ENCODE peak calls at places on chromosomes 5 and 9, in ten cellular contexts. One of them, this sample, is unnamed.

GRCh38 chr5:170338933-170339779 is 41.6 kb upstream of the LCP2 start:
- DNase-seq in heart right ventricle: no peak
- DNase-seq in tibial nerve: no peak
- DNase-seq in pancreas: no peak
- DNase-seq in fibroblast of lung: no peak
- DNase-seq in mesendoderm: peak; percentile 53
- DNase-seq in tibial artery: no peak
- DNase-seq in lung: no peak
- DNase-seq in SJSA1: no peak
- DNase-seq in heart left ventricle: no peak
- DNase-seq in this sample: no peak

GRCh38 chr5:122756263-122756911 is 18.5 kb upstream of the SNX2 start:
- DNase-seq in heart right ventricle: no peak
- DNase-seq in tibial nerve: no peak
- DNase-seq in pancreas: no peak
- DNase-seq in fibroblast of lung: peak; percentile 72
- DNase-seq in mesendoderm: peak; percentile 66
- DNase-seq in tibial artery: no peak
- DNase-seq in lung: no peak
- DNase-seq in SJSA1: no peak
- DNase-seq in heart left ventricle: no peak
- DNase-seq in this sample: no peak

GRCh38 chr5:117594165-117594564 is 1019.5 kb upstream of the SEMA6A start:
- DNase-seq in heart right ventricle: no peak
- DNase-seq in tibial nerve: peak; percentile 14
- DNase-seq in pancreas: no peak
- DNase-seq in fibroblast of lung: no peak
- DNase-seq in mesendoderm: peak; percentile 2
- DNase-seq in tibial artery: peak; percentile 78
- DNase-seq in lung: peak; percentile 32
- DNase-seq in SJSA1: no peak
- DNase-seq in heart left ventricle: no peak
- DNase-seq in this sample: no peak

GRCh38 chr9:95776131-95776530 is 99.4 kb upstream of the ERCC6L2 start:
- DNase-seq in heart right ventricle: no peak
- DNase-seq in tibial nerve: no peak
- DNase-seq in pancreas: no peak
- DNase-seq in fibroblast of lung: no peak
- DNase-seq in mesendoderm: no peak
- DNase-seq in tibial artery: no peak
- DNase-seq in lung: no peak
- DNase-seq in SJSA1: no peak
- DNase-seq in heart left ventricle: no peak
- DNase-seq in this sample: no peak

GRCh38 chr5:105619725-105620124 is 2051.0 kb downstream of the EFNA5 start:
- DNase-seq in heart right ventricle: no peak
- DNase-seq in tibial nerve: no peak
- DNase-seq in pancreas: no peak
- DNase-seq in fibroblast of lung: no peak
- DNase-seq in mesendoderm: no peak
- DNase-seq in tibial artery: no peak
- DNase-seq in lung: no peak
- DNase-seq in SJSA1: no peak
- DNase-seq in heart left ventricle: no peak
- DNase-seq in this sample: no peak

GRCh38 chr5:175247146-175247545 is 196.8 kb downstream of the DRD1 start:
- DNase-seq in heart right ventricle: no peak
- DNase-seq in tibial nerve: no peak
- DNase-seq in pancreas: no peak
- DNase-seq in fibroblast of lung: peak; percentile 17
- DNase-seq in mesendoderm: no peak
- DNase-seq in tibial artery: no peak
- DNase-seq in lung: no peak
- DNase-seq in SJSA1: no peak
- DNase-seq in heart left ventricle: no peak
- DNase-seq in this sample: no peak

GRCh38 chr5:151253604-151253948 is 591 bp downstream of the GM2A start:
- DNase-seq in heart right ventricle: no peak
- DNase-seq in tibial nerve: no peak
- DNase-seq in pancreas: no peak
- DNase-seq in fibroblast of lung: no peak
- DNase-seq in mesendoderm: no peak
- DNase-seq in tibial artery: no peak
- DNase-seq in lung: no peak
- DNase-seq in SJSA1: no peak
- DNase-seq in heart left ventricle: no peak
- DNase-seq in this sample: no peak

GRCh38 chr9:105127863-105128220 is 116.6 kb upstream of the SLC44A1 start:
- DNase-seq in heart right ventricle: no peak
- DNase-seq in tibial nerve: no peak
- DNase-seq in pancreas: no peak
- DNase-seq in fibroblast of lung: peak; percentile 80
- DNase-seq in mesendoderm: peak; percentile 44
- DNase-seq in tibial artery: no peak
- DNase-seq in lung: no peak
- DNase-seq in SJSA1: no peak
- DNase-seq in heart left ventricle: no peak
- DNase-seq in this sample: no peak

GRCh38 chr9:31185831-31186230 is 1198.6 kb upstream of the ACO1 start:
- DNase-seq in heart right ventricle: no peak
- DNase-seq in tibial nerve: no peak
- DNase-seq in pancreas: no peak
- DNase-seq in fibroblast of lung: peak; percentile 65
- DNase-seq in mesendoderm: no peak
- DNase-seq in tibial artery: no peak
- DNase-seq in lung: no peak
- DNase-seq in SJSA1: no peak
- DNase-seq in heart left ventricle: no peak
- DNase-seq in this sample: no peak

GRCh38 chr9:114285166-114285867 is 37.6 kb upstream of the ORM1 start:
- DNase-seq in heart right ventricle: no peak
- DNase-seq in tibial nerve: peak; percentile 1
- DNase-seq in pancreas: peak; percentile 61
- DNase-seq in fibroblast of lung: peak; percentile 94
- DNase-seq in mesendoderm: peak; percentile 59
- DNase-seq in tibial artery: peak; percentile 15
- DNase-seq in lung: no peak
- DNase-seq in SJSA1: peak; percentile 93
- DNase-seq in heart left ventricle: peak; percentile 4
- DNase-seq in this sample: peak; percentile 40

GRCh38 chr5:141855265-141856029 is 22.8 kb downstream of the PCDH1 start:
- DNase-seq in heart right ventricle: peak; percentile 60
- DNase-seq in tibial nerve: no peak
- DNase-seq in pancreas: no peak
- DNase-seq in fibroblast of lung: no peak
- DNase-seq in mesendoderm: no peak
- DNase-seq in tibial artery: peak; percentile 58
- DNase-seq in lung: no peak
- DNase-seq in SJSA1: no peak
- DNase-seq in heart left ventricle: peak; percentile 76
- DNase-seq in this sample: no peak

GRCh38 chr5:997001-997474 is 11.6 kb upstream of the NKD2 start:
- DNase-seq in heart right ventricle: peak; percentile 29
- DNase-seq in tibial nerve: peak; percentile 3
- DNase-seq in pancreas: no peak
- DNase-seq in fibroblast of lung: no peak
- DNase-seq in mesendoderm: peak; percentile 82
- DNase-seq in tibial artery: no peak
- DNase-seq in lung: no peak
- DNase-seq in SJSA1: peak; percentile 74
- DNase-seq in heart left ventricle: peak; percentile 47
- DNase-seq in this sample: no peak
- H3K27ac ChIP-seq in heart right ventricle: peak overlapping the region; percentile 80
- H3K27ac ChIP-seq in tibial nerve: no peak overlapping the region
- H3K27ac ChIP-seq in pancreas: peak overlapping the region; percentile 24
- H3K27ac ChIP-seq in fibroblast of lung: no peak overlapping the region
- H3K27ac ChIP-seq in mesendoderm: no peak overlapping the region
- H3K27ac ChIP-seq in tibial artery: no peak overlapping the region
- H3K27ac ChIP-seq in lung: peak overlapping the region; percentile 24
- H3K27ac ChIP-seq in SJSA1: no peak overlapping the region
- H3K27ac ChIP-seq in heart left ventricle: peak overlapping the region; percentile 41
- H3K27ac ChIP-seq in this sample: no peak overlapping the region

GRCh38 chr5:68710514-68710913 is 383.3 kb upstream of the SLC30A5 start:
- DNase-seq in heart right ventricle: no peak
- DNase-seq in tibial nerve: no peak
- DNase-seq in pancreas: no peak
- DNase-seq in fibroblast of lung: no peak
- DNase-seq in mesendoderm: no peak
- DNase-seq in tibial artery: no peak
- DNase-seq in lung: no peak
- DNase-seq in SJSA1: no peak
- DNase-seq in heart left ventricle: no peak
- DNase-seq in this sample: no peak

GRCh38 chr5:68708842-68709170 is 385.0 kb upstream of the SLC30A5 start:
- DNase-seq in heart right ventricle: no peak
- DNase-seq in tibial nerve: no peak
- DNase-seq in pancreas: no peak
- DNase-seq in fibroblast of lung: no peak
- DNase-seq in mesendoderm: no peak
- DNase-seq in tibial artery: no peak
- DNase-seq in lung: no peak
- DNase-seq in SJSA1: no peak
- DNase-seq in heart left ventricle: no peak
- DNase-seq in this sample: no peak

GRCh38 chr5:68711311-68712200 is 382.3 kb upstream of the SLC30A5 start:
- DNase-seq in heart right ventricle: no peak
- DNase-seq in tibial nerve: no peak
- DNase-seq in pancreas: no peak
- DNase-seq in fibroblast of lung: no peak
- DNase-seq in mesendoderm: no peak
- DNase-seq in tibial artery: no peak
- DNase-seq in lung: no peak
- DNase-seq in SJSA1: no peak
- DNase-seq in heart left ventricle: no peak
- DNase-seq in this sample: no peak

GRCh38 chr5:68708156-68708841 is 385.5 kb upstream of the SLC30A5 start:
- DNase-seq in heart right ventricle: no peak
- DNase-seq in tibial nerve: no peak
- DNase-seq in pancreas: no peak
- DNase-seq in fibroblast of lung: no peak
- DNase-seq in mesendoderm: no peak
- DNase-seq in tibial artery: no peak
- DNase-seq in lung: no peak
- DNase-seq in SJSA1: no peak
- DNase-seq in heart left ventricle: no peak
- DNase-seq in this sample: no peak

GRCh38 chr5:68709229-68709628 is 384.6 kb upstream of the SLC30A5 start:
- DNase-seq in heart right ventricle: no peak
- DNase-seq in tibial nerve: no peak
- DNase-seq in pancreas: no peak
- DNase-seq in fibroblast of lung: no peak
- DNase-seq in mesendoderm: no peak
- DNase-seq in tibial artery: no peak
- DNase-seq in lung: no peak
- DNase-seq in SJSA1: no peak
- DNase-seq in heart left ventricle: peak; percentile 29
- DNase-seq in this sample: no peak
- H3K4me1 ChIP-seq in heart right ventricle: peaks cover 3% of the 10 kb centered on the region
- H3K4me1 ChIP-seq in tibial nerve: no peaks in the 10 kb centered on the region
- H3K4me1 ChIP-seq in pancreas: no peaks in the 10 kb centered on the region
- H3K4me1 ChIP-seq in fibroblast of lung: no peaks in the 10 kb centered on the region
- H3K4me1 ChIP-seq in mesendoderm: no peaks in the 10 kb centered on the region
- H3K4me1 ChIP-seq in tibial artery: no peaks in the 10 kb centered on the region
- H3K4me1 ChIP-seq in lung: peaks cover 2% of the 10 kb centered on the region
- H3K4me1 ChIP-seq in SJSA1: no peaks in the 10 kb centered on the region
- H3K4me1 ChIP-seq in heart left ventricle: peaks cover 30% of the 10 kb centered on the region
- H3K4me1 ChIP-seq in this sample: no peaks in the 10 kb centered on the region

GRCh38 chr9:133934512-133935221 is 57.5 kb downstream of the VAV2 start:
- DNase-seq in heart right ventricle: peak; percentile 44
- DNase-seq in tibial nerve: no peak
- DNase-seq in pancreas: peak; percentile 61
- DNase-seq in fibroblast of lung: peak; percentile 80
- DNase-seq in mesendoderm: no peak
- DNase-seq in tibial artery: peak; percentile 39
- DNase-seq in lung: no peak
- DNase-seq in SJSA1: no peak
- DNase-seq in heart left ventricle: peak; percentile 39
- DNase-seq in this sample: no peak
- H3K27ac ChIP-seq in heart right ventricle: peak overlapping the region; percentile 80
- H3K27ac ChIP-seq in tibial nerve: peak overlapping the region; percentile 83
- H3K27ac ChIP-seq in pancreas: peak overlapping the region; percentile 81
- H3K27ac ChIP-seq in fibroblast of lung: no peak overlapping the region
- H3K27ac ChIP-seq in mesendoderm: no peak overlapping the region
- H3K27ac ChIP-seq in tibial artery: no peak overlapping the region
- H3K27ac ChIP-seq in lung: no peak overlapping the region
- H3K27ac ChIP-seq in SJSA1: no peak overlapping the region
- H3K27ac ChIP-seq in heart left ventricle: peak overlapping the region; percentile 18
- H3K27ac ChIP-seq in this sample: no peak overlapping the region

GRCh38 chr9:91306261-91306660 is 55.5 kb downstream of the AUH start:
- DNase-seq in heart right ventricle: no peak
- DNase-seq in tibial nerve: no peak
- DNase-seq in pancreas: no peak
- DNase-seq in fibroblast of lung: no peak
- DNase-seq in mesendoderm: no peak
- DNase-seq in tibial artery: no peak
- DNase-seq in lung: no peak
- DNase-seq in SJSA1: no peak
- DNase-seq in heart left ventricle: no peak
- DNase-seq in this sample: no peak

GRCh38 chr9:91307279-91307678 is 54.4 kb downstream of the AUH start:
- DNase-seq in heart right ventricle: no peak
- DNase-seq in tibial nerve: no peak
- DNase-seq in pancreas: no peak
- DNase-seq in fibroblast of lung: no peak
- DNase-seq in mesendoderm: no peak
- DNase-seq in tibial artery: no peak
- DNase-seq in lung: no peak
- DNase-seq in SJSA1: no peak
- DNase-seq in heart left ventricle: no peak
- DNase-seq in this sample: no peak

GRCh38 chr9:91312717-91313325 is 48.9 kb downstream of the AUH start:
- DNase-seq in heart right ventricle: no peak
- DNase-seq in tibial nerve: no peak
- DNase-seq in pancreas: no peak
- DNase-seq in fibroblast of lung: peak; percentile 44
- DNase-seq in mesendoderm: no peak
- DNase-seq in tibial artery: no peak
- DNase-seq in lung: peak; percentile 49
- DNase-seq in SJSA1: no peak
- DNase-seq in heart left ventricle: no peak
- DNase-seq in this sample: no peak

GRCh38 chr9:91308144-91308543 is 53.6 kb downstream of the AUH start:
- DNase-seq in heart right ventricle: no peak
- DNase-seq in tibial nerve: no peak
- DNase-seq in pancreas: no peak
- DNase-seq in fibroblast of lung: no peak
- DNase-seq in mesendoderm: no peak
- DNase-seq in tibial artery: no peak
- DNase-seq in lung: no peak
- DNase-seq in SJSA1: no peak
- DNase-seq in heart left ventricle: no peak
- DNase-seq in this sample: no peak

DNA sequence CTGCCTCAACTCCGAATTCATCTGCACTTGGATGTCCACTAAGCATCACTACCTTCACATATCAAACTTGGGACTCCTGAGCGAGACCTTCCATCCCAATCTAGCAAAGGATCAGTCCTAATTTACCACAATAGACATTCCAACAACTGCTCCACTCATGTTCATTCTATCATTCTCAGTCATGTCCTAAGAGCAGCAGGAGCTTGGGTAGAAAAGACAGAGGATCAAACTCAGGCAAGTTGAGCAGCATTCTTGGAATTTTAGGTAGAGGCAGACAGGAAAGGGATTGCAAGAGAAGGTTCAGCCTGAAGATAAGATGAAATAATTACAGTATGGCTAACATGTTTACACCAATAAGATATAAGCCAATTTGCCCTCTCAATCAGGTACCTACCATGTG is 51.7 kb downstream of the AUH start:
- DNase-seq in heart right ventricle: no peak
- DNase-seq in tibial nerve: no peak
- DNase-seq in pancreas: no peak
- DNase-seq in fibroblast of lung: no peak
- DNase-seq in mesendoderm: peak; percentile 47
- DNase-seq in tibial artery: no peak
- DNase-seq in lung: no peak
- DNase-seq in SJSA1: no peak
- DNase-seq in heart left ventricle: no peak
- DNase-seq in this sample: no peak
- H3K4me1 ChIP-seq in heart right ventricle: no peaks in the 10 kb centered on the region
- H3K4me1 ChIP-seq in tibial nerve: no peaks in the 10 kb centered on the region
- H3K4me1 ChIP-seq in pancreas: peaks cover 3% of the 10 kb centered on the region
- H3K4me1 ChIP-seq in fibroblast of lung: no peaks in the 10 kb centered on the region
- H3K4me1 ChIP-seq in mesendoderm: no peaks in the 10 kb centered on the region
- H3K4me1 ChIP-seq in tibial artery: no peaks in the 10 kb centered on the region
- H3K4me1 ChIP-seq in lung: no peaks in the 10 kb centered on the region
- H3K4me1 ChIP-seq in SJSA1: no peaks in the 10 kb centered on the region
- H3K4me1 ChIP-seq in heart left ventricle: peaks cover 14% of the 10 kb centered on the region
- H3K4me1 ChIP-seq in this sample: no peaks in the 10 kb centered on the region